ENCODE peak calls at places on chromosomes 2 and 18, in seven cellular contexts. I, Q, D, Y, T, S and G are unnamed samples.
A peak's percentile ranks its signal among the peaks of the same experiment; 100 is the strongest.

GRCh38 chr2:155583674-155584195 is 748.8 kb downstream of the NR4A2 start:
- DNase-seq in I (no peak), Q (no peak), D (no peak), Y (no peak), T (no peak), S (no peak), G (no peak)

GRCh38 chr2:172215172-172215935 is 112.7 kb upstream of the DLX2 start:
- DNase-seq in I (no peak), Q (no peak), D (no peak), Y (no peak), T (no peak), S (peak; percentile 59), G (no peak)

GRCh38 chr2:230512955-230513748 is 97.2 kb downstream of the SP100 start:
- DNase-seq in I (no peak), Q (no peak), D (no peak), Y (no peak), T (no peak), S (no peak), G (no peak)

GRCh38 chr2:144477281-144477942 is 42.5 kb downstream of the ZEB2 start:
- DNase-seq in I (no peak), Q (no peak), D (no peak), Y (no peak), T (no peak), S (no peak), G (no peak)

GRCh38 chr18:10353791-10354190 is 100.6 kb upstream of the APCDD1 start:
- DNase-seq in I (no peak), Q (no peak), D (no peak), Y (no peak), T (no peak), S (no peak), G (no peak)

GRCh38 chr2:122368576-122369243 is 613.3 kb downstream of the TSN start:
- DNase-seq in I (no peak), Q (no peak), D (no peak), Y (no peak), T (peak; percentile 1), S (no peak), G (no peak)

GRCh38 chr2:216109962-216110614 is 940 bp downstream of the XRCC5 start:
- DNase-seq in I (no peak), Q (no peak), D (no peak), Y (no peak), T (peak; percentile 64), S (no peak), G (no peak)

GRCh38 chr2:175690113-175690716 is 311.9 kb downstream of the LNPK start:
- DNase-seq in I (peak; percentile 7), Q (peak; percentile 75), D (no peak), Y (no peak), T (peak; percentile 66), S (peak; percentile 41), G (no peak)

GRCh38 chr2:138356178-138356577 is 145.4 kb upstream of the SPOPL start:
- DNase-seq in I (peak; percentile 9), Q (peak; percentile 32), D (no peak), Y (no peak), T (no peak), S (peak; percentile 4), G (no peak)

GRCh38 chr2:100957971-100958653 is 44.0 kb upstream of the RPL31 start:
- DNase-seq in I (peak; percentile 58), Q (peak; percentile 71), D (no peak), Y (no peak), T (no peak), S (peak; percentile 77), G (no peak)

GRCh38 chr2:163343316-163343715 is 392.5 kb downstream of the FIGN start:
- DNase-seq in I (no peak), Q (no peak), D (no peak), Y (no peak), T (no peak), S (no peak), G (no peak)
- TF ChIP-seq CTCF in I (no peak), Q (no peak), D (no peak), Y (no peak), T (no peak), S (no peak), G (no peak)

DNA sequence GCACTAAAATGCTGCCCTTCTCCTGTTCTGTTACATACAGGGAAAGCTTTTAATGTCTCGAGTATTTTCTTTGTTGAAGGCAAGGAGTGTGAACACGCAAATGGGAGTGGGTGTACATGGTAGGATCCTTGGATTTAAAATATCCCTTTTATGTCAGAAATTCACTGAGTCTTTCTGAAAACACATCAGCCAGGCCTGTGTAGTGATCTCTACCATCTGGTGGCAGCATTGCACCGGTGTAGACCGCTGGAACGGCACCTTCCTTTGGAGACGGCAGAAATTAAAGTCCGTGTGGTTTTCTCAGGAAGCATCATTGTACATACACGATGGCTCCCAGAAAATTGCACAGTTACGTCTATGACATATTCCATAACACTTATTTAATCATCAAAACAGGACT is 515.8 kb downstream of the GALR1 start:
- DNase-seq in I (no peak), Q (peak; percentile 31), D (no peak), Y (no peak), T (no peak), S (peak; percentile 10), G (no peak)
- TF ChIP-seq CTCF in I (no peak), Q (peak; percentile 47), D (peak; percentile 53), Y (peak; percentile 42), T (peak; percentile 24), S (peak; percentile 40), G (peak; percentile 57)

DNA sequence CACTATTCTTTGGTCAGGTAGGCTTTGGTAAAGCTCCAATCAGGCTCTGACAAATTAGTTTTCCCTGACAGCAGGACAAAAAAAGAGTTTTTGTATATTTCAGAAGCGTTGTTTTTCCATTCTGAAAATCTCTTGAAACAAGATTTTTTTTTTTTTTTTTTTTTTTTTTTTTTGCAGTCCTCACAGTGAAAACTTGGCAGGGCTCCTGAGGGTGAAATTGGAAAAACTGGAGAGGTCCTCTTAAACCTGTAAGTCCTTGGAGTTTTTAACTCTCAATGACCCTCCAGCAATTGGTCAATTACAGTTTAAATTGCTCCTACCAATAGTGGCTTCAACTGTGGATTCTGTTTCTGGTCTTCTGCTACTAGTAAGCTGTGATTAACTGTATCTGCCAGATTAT is 244.5 kb upstream of the PKDCC start:
- DNase-seq in I (no peak), Q (no peak), D (no peak), Y (no peak), T (no peak), S (no peak), G (no peak)
- TF ChIP-seq CTCF in I (no peak), Q (no peak), D (no peak), Y (no peak), T (no peak), S (no peak), G (no peak)

GRCh38 chr2:234136461-234136860 is 86.0 kb downstream of the SPP2 start:
- DNase-seq in I (no peak), Q (no peak), D (no peak), Y (no peak), T (peak; percentile 3), S (no peak), G (no peak)
- TF ChIP-seq CTCF in I (no peak), Q (no peak), D (no peak), Y (no peak), T (peak; percentile 17), S (no peak), G (no peak)